ENCODE peak calls at places on chromosomes 4 and X, in four cellular contexts. S is K562, R is SK-N-SH, K is HepG2. D is an unnamed sample.

GRCh38 chr4:172830295-172830764 is 338.3 kb upstream of the GALNT7 start:
- DNase-seq in S (peak; percentile 16), R (peak; percentile 12), K (peak; percentile 2), D (no peak)

GRCh38 chr4:123649644-123650356 is 253.2 kb downstream of the SPRY1 start:
- DNase-seq in S (no peak), R (no peak), K (peak; percentile 92), D (no peak)

GRCh38 chr4:184472540-184473264 is 1.6 kb downstream of the IRF2 start:
- DNase-seq in S (peak; percentile 69), R (peak; percentile 87), K (peak; percentile 71), D (peak; percentile 57)

GRCh38 chrX:63754141-63754859 is 30.7 kb downstream of the ARHGEF9 start:
- DNase-seq in S (no peak), R (no peak), K (no peak), D (no peak)

GRCh38 chr4:153181293-153182080 is 22.8 kb upstream of the TRIM2 start:
- DNase-seq in S (no peak), R (no peak), K (no peak), D (no peak)

GRCh38 chrX:96183843-96184242 is 500.8 kb upstream of the DIAPH2 start:
- DNase-seq in S (no peak), R (no peak), K (no peak), D (no peak)

GRCh38 chr4:107818301-107818910 is 6.3 kb upstream of the SGMS2 start:
- DNase-seq in S (no peak), R (no peak), K (no peak), D (peak; percentile 71)

GRCh38 chrX:133335027-133335426 is 80.3 kb downstream of the GPC4 start:
- DNase-seq in S (peak; percentile 12), R (peak; percentile 32), K (no peak), D (peak; percentile 0)

GRCh38 chr4:31194823-31195222 is 474.7 kb downstream of the PCDH7 start:
- DNase-seq in S (no peak), R (no peak), K (no peak), D (no peak)

GRCh38 chr4:61520688-61521160 is 320.6 kb downstream of the ADGRL3 start:
- DNase-seq in S (no peak), R (no peak), K (no peak), D (no peak)

DNA sequence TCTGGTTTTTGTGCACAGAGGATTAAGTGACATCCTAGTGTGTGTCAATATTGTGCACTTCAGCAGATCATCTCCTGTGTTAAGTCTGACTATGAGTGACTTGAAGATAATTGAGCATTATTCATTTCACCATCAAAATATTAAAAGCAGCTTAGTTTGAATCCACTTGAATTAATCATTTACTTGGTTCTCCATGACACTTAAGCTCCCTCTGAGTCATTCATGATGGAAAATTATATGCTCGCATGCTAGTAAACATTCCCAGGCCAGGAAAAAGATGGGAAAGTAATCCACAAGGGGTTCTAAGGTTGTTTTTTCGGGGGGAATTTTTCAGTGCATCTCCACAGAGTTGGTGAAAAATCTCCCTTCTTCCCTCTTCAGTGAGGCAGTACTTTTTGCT is 97.2 kb upstream of the EOLA2 start:
- DNase-seq in S (no peak), R (no peak), K (no peak), D (no peak)
- TF ChIP-seq GABPA in S (no peak), R (no peak), K (no peak), D (no peak)

GRCh38 chrX:123267220-123267619 is 83.1 kb downstream of the GRIA3 start:
- DNase-seq in S (no peak), R (no peak), K (no peak), D (no peak)

DNA sequence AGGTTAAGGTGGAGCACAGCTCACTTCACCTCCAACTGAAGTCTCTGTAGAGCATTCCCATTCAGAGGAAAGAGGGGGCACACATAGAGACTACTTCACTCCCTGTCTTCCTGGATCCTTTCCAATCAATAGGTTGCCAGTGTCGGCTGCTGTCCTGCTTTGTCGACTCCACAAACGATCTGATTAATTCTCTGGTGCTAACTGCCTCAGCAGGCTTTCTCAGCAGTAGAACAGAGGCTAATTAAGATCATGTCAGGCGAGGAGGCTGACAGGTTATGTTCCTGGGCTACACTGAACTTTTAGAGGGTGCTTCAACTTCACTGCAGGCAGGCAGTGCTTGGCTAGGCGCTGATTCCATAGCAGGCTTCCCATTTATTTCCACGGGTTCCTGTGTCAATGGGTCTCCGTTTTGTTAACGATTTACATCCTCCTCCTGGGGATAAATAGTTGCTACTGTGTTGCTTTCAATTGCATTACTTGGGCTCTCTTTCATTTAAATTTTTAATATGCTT is 79.2 kb downstream of the GRIA3 start:
- DNase-seq in S (no peak), R (no peak), K (no peak), D (no peak)
- TF ChIP-seq GABPA in S (no peak), R (no peak), K (no peak), D (no peak)

GRCh38 chrX:111914398-111915092 is 38.6 kb downstream of the TRPC5OS start:
- DNase-seq in S (no peak), R (no peak), K (no peak), D (peak; percentile 7)
- TF ChIP-seq GABPA in S (no peak), R (no peak), K (no peak), D (no peak)

GRCh38 chr4:148515248-148515647 is 73.0 kb upstream of the NR3C2 start:
- DNase-seq in S (no peak), R (no peak), K (no peak), D (no peak)
- TF ChIP-seq GABPA in S (no peak), R (no peak), K (no peak), D (no peak)

GRCh38 chr4:85937507-85937906 is 422.3 kb downstream of the MAPK10 start:
- DNase-seq in S (no peak), R (no peak), K (no peak), D (no peak)

GRCh38 chr4:85928775-85929585 is 430.9 kb downstream of the MAPK10 start:
- DNase-seq in S (no peak), R (no peak), K (peak; percentile 54), D (no peak)

GRCh38 chr4:85929926-85930325 is 429.9 kb downstream of the MAPK10 start:
- DNase-seq in S (no peak), R (no peak), K (peak; percentile 7), D (no peak)

GRCh38 chr4:85933306-85933640 is 426.6 kb downstream of the MAPK10 start:
- DNase-seq in S (no peak), R (no peak), K (no peak), D (no peak)

DNA sequence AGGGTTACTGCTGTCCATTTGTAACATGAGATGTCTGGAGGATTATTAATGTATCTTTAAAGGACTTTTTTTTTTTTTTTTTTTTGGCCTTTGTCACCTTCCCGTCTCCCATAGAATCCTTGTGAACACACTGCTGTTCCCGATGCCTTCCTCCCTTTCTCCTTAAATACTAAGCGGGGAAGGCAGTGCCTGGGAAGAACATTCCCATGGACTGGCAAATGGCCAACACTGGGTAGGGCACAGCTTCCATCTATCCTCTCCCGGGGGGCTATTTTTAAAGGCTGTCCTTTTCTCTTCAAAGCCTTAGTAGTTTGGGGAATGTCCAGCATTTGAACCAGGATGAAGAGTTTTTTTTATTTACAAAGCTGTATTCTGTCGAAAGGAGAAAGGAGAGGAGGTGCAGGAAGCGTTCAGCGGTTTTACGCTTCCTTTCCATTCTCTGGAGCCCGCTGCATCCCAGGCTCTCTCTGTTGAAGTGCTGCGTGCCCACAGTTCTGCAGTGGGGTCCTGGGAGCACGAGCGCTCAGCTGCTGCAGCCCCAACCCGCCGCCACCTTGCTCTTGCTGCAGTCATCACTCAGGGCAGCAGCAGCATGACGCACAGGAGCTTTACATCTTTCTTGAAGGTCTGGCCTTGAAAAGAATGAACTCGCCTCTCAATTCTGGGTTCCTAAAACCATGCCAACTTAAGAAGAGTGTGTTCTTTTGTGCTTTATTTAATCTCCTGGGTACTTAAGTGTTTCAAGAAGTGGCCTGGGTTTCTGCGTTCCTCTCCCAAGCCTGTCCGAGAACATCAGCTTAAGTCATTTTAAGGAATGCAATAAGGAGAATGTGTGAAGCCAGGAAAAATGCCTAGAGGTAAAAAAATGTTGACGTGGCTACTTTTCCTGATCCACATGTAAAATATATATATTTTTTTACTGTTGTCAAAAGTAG is 427.2 kb downstream of the MAPK10 start:
- DNase-seq in S (no peak), R (no peak), K (no peak), D (no peak)
- TF ChIP-seq GABPA in S (no peak), R (no peak), K (no peak), D (no peak)

DNA sequence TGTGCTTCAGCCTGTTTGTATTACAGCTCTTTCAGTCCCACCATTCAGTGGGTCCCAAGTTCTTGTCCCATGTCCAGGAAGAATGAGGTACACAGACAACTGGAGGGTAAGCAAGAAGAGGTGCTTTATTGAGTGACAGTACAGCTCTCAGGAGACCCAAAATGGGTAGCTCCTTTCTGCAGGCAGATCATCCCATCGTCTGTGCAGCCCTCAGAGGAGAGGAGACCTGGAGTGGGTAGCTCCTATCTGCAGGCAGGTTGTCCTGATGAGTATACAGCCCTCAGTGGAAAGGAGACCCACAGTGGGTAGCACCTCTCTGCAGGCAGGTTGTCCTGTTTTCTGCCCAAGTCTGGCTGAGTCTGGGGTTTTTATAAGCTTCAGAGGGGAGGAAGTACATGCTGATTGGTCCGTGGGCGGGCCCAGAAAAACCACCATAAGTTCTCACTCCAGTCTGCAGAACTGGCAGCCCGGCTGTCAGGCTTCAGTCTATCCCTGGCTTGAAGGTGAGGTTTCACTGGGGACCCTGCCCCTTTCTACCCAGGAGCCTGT is 18.0 kb downstream of the GRK4 start:
- DNase-seq in S (no peak), R (no peak), K (no peak), D (no peak)
- TF ChIP-seq GABPA in S (no peak), R (no peak), K (no peak), D (no peak)